ENCODE peak calls at places on chromosome 22, in five cellular contexts. One of them, this sample, is unnamed.

GRCh38 chr22:46063861-46064235 is 86.5 kb upstream of the PPARA start:
- DNase-seq in Calu3: no peak
- DNase-seq in H1: no peak
- DNase-seq in NCI-H1105 treated with DMSO at 0.1 percent for 48 hours: peak
- DNase-seq in endodermal cell: peak
- DNase-seq in this sample: no peak

GRCh38 chr22:41939981-41940852 is 6.7 kb downstream of the CENPM start:
- DNase-seq in Calu3: peak
- DNase-seq in H1: no peak
- DNase-seq in NCI-H1105 treated with DMSO at 0.1 percent for 48 hours: peak
- DNase-seq in endodermal cell: peak
- DNase-seq in this sample: peak

GRCh38 chr22:45997077-45997774 is 20.3 kb upstream of the WNT7B start:
- DNase-seq in Calu3: peak
- DNase-seq in H1: no peak
- DNase-seq in NCI-H1105 treated with DMSO at 0.1 percent for 48 hours: peak
- DNase-seq in endodermal cell: no peak
- DNase-seq in this sample: no peak

GRCh38 chr22:20066617-20067383 is 13.2 kb upstream of the DGCR8 start:
- DNase-seq in Calu3: no peak
- DNase-seq in H1: no peak
- DNase-seq in NCI-H1105 treated with DMSO at 0.1 percent for 48 hours: no peak
- DNase-seq in endodermal cell: no peak
- DNase-seq in this sample: no peak

GRCh38 chr22:42692239-42693054 is 28.2 kb downstream of the A4GALT start:
- DNase-seq in Calu3: no peak
- DNase-seq in H1: no peak
- DNase-seq in NCI-H1105 treated with DMSO at 0.1 percent for 48 hours: no peak
- DNase-seq in endodermal cell: peak
- DNase-seq in this sample: no peak

GRCh38 chr22:48853627-48854240 is 973.9 kb downstream of the BRD1 start:
- DNase-seq in Calu3: no peak
- DNase-seq in H1: no peak
- DNase-seq in NCI-H1105 treated with DMSO at 0.1 percent for 48 hours: no peak
- DNase-seq in endodermal cell: no peak
- DNase-seq in this sample: no peak

GRCh38 chr22:47435826-47436225 is 673.4 kb downstream of the TBC1D22A start:
- DNase-seq in Calu3: no peak
- DNase-seq in H1: no peak
- DNase-seq in NCI-H1105 treated with DMSO at 0.1 percent for 48 hours: no peak
- DNase-seq in endodermal cell: no peak
- DNase-seq in this sample: no peak

GRCh38 chr22:39462443-39463147 is 5.8 kb downstream of the MGAT3 start:
- DNase-seq in Calu3: peak
- DNase-seq in H1: no peak
- DNase-seq in NCI-H1105 treated with DMSO at 0.1 percent for 48 hours: no peak
- DNase-seq in endodermal cell: peak
- DNase-seq in this sample: no peak

GRCh38 chr22:49633010-49633324 is 194.7 kb downstream of the BRD1 start:
- DNase-seq in Calu3: no peak
- DNase-seq in H1: no peak
- DNase-seq in NCI-H1105 treated with DMSO at 0.1 percent for 48 hours: no peak
- DNase-seq in endodermal cell: no peak
- DNase-seq in this sample: no peak

GRCh38 chr22:46050916-46051614 is 74.1 kb upstream of the WNT7B start:
- DNase-seq in Calu3: no peak
- DNase-seq in H1: no peak
- DNase-seq in NCI-H1105 treated with DMSO at 0.1 percent for 48 hours: no peak
- DNase-seq in endodermal cell: peak
- DNase-seq in this sample: no peak

GRCh38 chr22:30435674-30436126 is 10.1 kb downstream of the MTFP1 start:
- DNase-seq in Calu3: no peak
- DNase-seq in H1: no peak
- DNase-seq in NCI-H1105 treated with DMSO at 0.1 percent for 48 hours: no peak
- DNase-seq in endodermal cell: no peak
- DNase-seq in this sample: peak

GRCh38 chr22:40101417-40102101 is 76.2 kb upstream of the TNRC6B start:
- DNase-seq in Calu3: no peak
- DNase-seq in H1: no peak
- DNase-seq in NCI-H1105 treated with DMSO at 0.1 percent for 48 hours: no peak
- DNase-seq in endodermal cell: no peak
- DNase-seq in this sample: no peak

GRCh38 chr22:33472462-33473344 is 414.5 kb upstream of the SYN3 start:
- DNase-seq in Calu3: no peak
- DNase-seq in H1: no peak
- DNase-seq in NCI-H1105 treated with DMSO at 0.1 percent for 48 hours: no peak
- DNase-seq in endodermal cell: no peak
- DNase-seq in this sample: no peak

GRCh38 chr22:35547993-35548761 is 7.5 kb downstream of the RASD2 start:
- DNase-seq in Calu3: no peak
- DNase-seq in H1: peak
- DNase-seq in NCI-H1105 treated with DMSO at 0.1 percent for 48 hours: no peak
- DNase-seq in endodermal cell: peak
- DNase-seq in this sample: no peak

GRCh38 chr22:17835256-17835655 is 61.0 kb upstream of the BID start:
- DNase-seq in Calu3: no peak
- DNase-seq in H1: no peak
- DNase-seq in NCI-H1105 treated with DMSO at 0.1 percent for 48 hours: no peak
- DNase-seq in endodermal cell: no peak
- DNase-seq in this sample: no peak

GRCh38 chr22:36585841-36586240 is 56.9 kb upstream of the EIF3D start:
- DNase-seq in Calu3: peak
- DNase-seq in H1: no peak
- DNase-seq in NCI-H1105 treated with DMSO at 0.1 percent for 48 hours: no peak
- DNase-seq in endodermal cell: peak
- DNase-seq in this sample: no peak

GRCh38 chr22:49303061-49303735 is 524.5 kb downstream of the BRD1 start:
- DNase-seq in Calu3: no peak
- DNase-seq in H1: peak
- DNase-seq in NCI-H1105 treated with DMSO at 0.1 percent for 48 hours: no peak
- DNase-seq in endodermal cell: peak
- DNase-seq in this sample: no peak

GRCh38 chr22:45787770-45788169 is 116.1 kb downstream of the ATXN10 start:
- DNase-seq in Calu3: no peak
- DNase-seq in H1: no peak
- DNase-seq in NCI-H1105 treated with DMSO at 0.1 percent for 48 hours: no peak
- DNase-seq in endodermal cell: no peak
- DNase-seq in this sample: no peak

GRCh38 chr22:44957267-44957905 is 52.4 kb downstream of the PHF21B start:
- DNase-seq in Calu3: no peak
- DNase-seq in H1: no peak
- DNase-seq in NCI-H1105 treated with DMSO at 0.1 percent for 48 hours: no peak
- DNase-seq in endodermal cell: peak
- DNase-seq in this sample: no peak

GRCh38 chr22:37231406-37232139 is 12.5 kb downstream of the RAC2 start:
- DNase-seq in Calu3: no peak
- DNase-seq in H1: no peak
- DNase-seq in NCI-H1105 treated with DMSO at 0.1 percent for 48 hours: no peak
- DNase-seq in endodermal cell: peak
- DNase-seq in this sample: no peak

GRCh38 chr22:44129614-44129976 is 51.1 kb upstream of the PARVG start:
- DNase-seq in Calu3: no peak
- DNase-seq in H1: no peak
- DNase-seq in NCI-H1105 treated with DMSO at 0.1 percent for 48 hours: no peak
- DNase-seq in endodermal cell: no peak
- DNase-seq in this sample: no peak

GRCh38 chr22:42078469-42079318 is 806 bp upstream of the SMDT1 start:
- DNase-seq in Calu3: no peak
- DNase-seq in H1: no peak
- DNase-seq in NCI-H1105 treated with DMSO at 0.1 percent for 48 hours: no peak
- DNase-seq in endodermal cell: no peak
- DNase-seq in this sample: no peak

GRCh38 chr22:36175892-36176291 is 15.3 kb upstream of the APOL3 start:
- DNase-seq in Calu3: no peak
- DNase-seq in H1: no peak
- DNase-seq in NCI-H1105 treated with DMSO at 0.1 percent for 48 hours: no peak
- DNase-seq in endodermal cell: no peak
- DNase-seq in this sample: no peak

GRCh38 chr22:30038219-30038618 is 42.0 kb upstream of the HORMAD2 start:
- DNase-seq in Calu3: peak
- DNase-seq in H1: no peak
- DNase-seq in NCI-H1105 treated with DMSO at 0.1 percent for 48 hours: no peak
- DNase-seq in endodermal cell: no peak
- DNase-seq in this sample: no peak

GRCh38 chr22:24247564-24248344 is 2.9 kb upstream of the GGT5 start:
- DNase-seq in Calu3: peak
- DNase-seq in H1: peak
- DNase-seq in NCI-H1105 treated with DMSO at 0.1 percent for 48 hours: peak
- DNase-seq in endodermal cell: peak
- DNase-seq in this sample: peak

GRCh38 chr22:22374579-22374978 is 130.0 kb downstream of the VPREB1 start:
- DNase-seq in Calu3: no peak
- DNase-seq in H1: no peak
- DNase-seq in NCI-H1105 treated with DMSO at 0.1 percent for 48 hours: no peak
- DNase-seq in endodermal cell: no peak
- DNase-seq in this sample: no peak